ENCODE peak calls at places on chromosomes 11 and 22, in ten cellular contexts. Y, N, V, A, M, C, Q, D, K and J are unnamed samples.

GRCh38 chr22:20671409-20672081 is 102.4 kb upstream of the SERPIND1 start:
- DNase-seq in M (no peak), V (no peak), D (no peak), C (no peak), N (no peak), A (no peak), Y (no peak), Q (no peak), K (no peak), J (no peak)

GRCh38 chr11:13896175-13896989 is 66.1 kb upstream of the SPON1 start:
- DNase-seq in V (no peak), D (peak), K (no peak), Q (no peak), N (no peak), M (no peak), A (no peak), C (no peak), Y (no peak), J (no peak)

GRCh38 chr11:100730266-100730665 is 43.2 kb downstream of the ARHGAP42 start:
- DNase-seq in M (no peak), N (no peak), A (no peak), C (no peak), Q (peak), K (no peak), Y (no peak), V (no peak), D (no peak), J (no peak)

GRCh38 chr11:132925825-132926469 is 606.4 kb downstream of the OPCML start:
- DNase-seq in D (no peak), C (no peak), Q (no peak), A (no peak), V (no peak), N (no peak), Y (no peak), K (no peak), M (no peak), J (no peak)

GRCh38 chr22:25636323-25636722 is 71.8 kb downstream of the GRK3 start:
- DNase-seq in D (no peak), V (no peak), N (no peak), K (no peak), M (no peak), A (no peak), Y (no peak), C (no peak), Q (no peak), J (no peak)

GRCh38 chr22:46102752-46103151 is 47.6 kb upstream of the PPARA start:
- DNase-seq in A (no peak), D (no peak), M (no peak), N (no peak), Q (peak), V (no peak), K (no peak), Y (no peak), C (no peak), J (no peak)

GRCh38 chr11:2825261-2825885 is 60.2 kb downstream of the CDKN1C start:
- DNase-seq in D (no peak), Y (no peak), M (no peak), C (peak), A (peak), N (peak), Q (peak), V (no peak), K (no peak), J (peak)

GRCh38 chr22:41540006-41540315 is 4.3 kb downstream of the POLR3H start:
- DNase-seq in A (no peak), M (no peak), K (no peak), C (no peak), Q (no peak), Y (no peak), D (no peak), N (no peak), V (no peak), J (no peak)

GRCh38 chr11:115939726-115940421 is 435.7 kb upstream of the CADM1 start:
- DNase-seq in Y (no peak), Q (no peak), N (no peak), C (no peak), M (no peak), V (no peak), D (no peak), A (no peak), K (no peak), J (peak)

GRCh38 chr11:12524865-12525264 is 147.5 kb downstream of the PARVA start:
- DNase-seq in M (no peak), K (no peak), A (peak), V (no peak), Q (no peak), N (no peak), Y (no peak), D (no peak), C (no peak), J (no peak)

GRCh38 chr11:23554002-23554401 is 693.7 kb upstream of the CCDC179 start:
- DNase-seq in Q (no peak), M (no peak), A (no peak), N (no peak), C (no peak), D (no peak), Y (no peak), V (no peak), K (no peak), J (no peak)

GRCh38 chr11:8964324-8965320 is at the start of gene TMEM9B:
- DNase-seq in N (peak), D (peak), C (peak), Q (peak), Y (peak), M (peak), V (peak), A (peak), K (peak), J (peak)

GRCh38 chr11:44387415-44387814 is 77.5 kb upstream of the ALX4 start:
- DNase-seq in A (no peak), C (no peak), D (no peak), Y (no peak), M (no peak), N (no peak), Q (no peak), V (no peak), K (no peak), J (no peak)

GRCh38 chr11:45083544-45084087 is 62.8 kb upstream of the PRDM11 start:
- DNase-seq in N (no peak), D (no peak), A (no peak), V (no peak), Y (no peak), K (peak), C (no peak), M (no peak), Q (no peak), J (peak)

GRCh38 chr11:112882494-112883381 is 78.5 kb upstream of the NCAM1 start:
- DNase-seq in V (no peak), A (no peak), Q (no peak), M (no peak), D (no peak), N (no peak), K (no peak), C (no peak), Y (no peak), J (no peak)

GRCh38 chr11:30481385-30481784 is 104.8 kb downstream of the MPPED2 start:
- DNase-seq in Y (no peak), D (no peak), C (no peak), V (no peak), Q (no peak), K (no peak), M (no peak), N (no peak), A (no peak), J (no peak)

GRCh38 chr22:24728790-24729637 is 45.5 kb downstream of the PIWIL3 start:
- DNase-seq in N (peak), Q (no peak), D (no peak), C (no peak), V (peak), M (no peak), A (no peak), Y (no peak), K (no peak), J (no peak)

GRCh38 chr11:119168471-119169271 is at the start of gene NLRX1:
- DNase-seq in D (peak), Q (peak), Y (peak), K (peak), V (peak), M (peak), N (peak), A (peak), C (peak), J (peak)

GRCh38 chr11:12329797-12330196 is 47.6 kb upstream of the PARVA start:
- DNase-seq in Y (no peak), V (no peak), A (no peak), N (no peak), Q (peak), K (no peak), M (no peak), D (no peak), C (no peak), J (no peak)

GRCh38 chr11:128467610-128468041 is 119.7 kb downstream of the ETS1 start:
- DNase-seq in Y (no peak), M (no peak), N (peak), A (peak), C (peak), K (no peak), Q (peak), V (no peak), D (peak), J (no peak)

GRCh38 chr22:36966851-36967535 is 52.3 kb downstream of the TST start:
- DNase-seq in K (no peak), M (no peak), A (no peak), V (no peak), Q (peak), Y (no peak), C (no peak), D (no peak), N (no peak), J (no peak)

GRCh38 chr22:44179196-44179988 is 1.3 kb upstream of the PARVG start:
- DNase-seq in N (no peak), V (no peak), D (no peak), C (no peak), A (no peak), K (no peak), Q (no peak), Y (no peak), M (no peak), J (no peak)

GRCh38 chr11:34358258-34358665 is 452 bp upstream of the ABTB2 start:
- DNase-seq in Y (no peak), Q (peak), N (peak), K (no peak), D (peak), C (peak), V (peak), A (peak), M (no peak), J (no peak)

GRCh38 chr11:12552677-12553076 is 121.5 kb upstream of the TEAD1 start:
- DNase-seq in A (peak), C (no peak), Y (no peak), N (peak), M (no peak), Q (peak), K (no peak), D (no peak), V (no peak), J (no peak)

GRCh38 chr11:75140269-75141138 is 10.4 kb upstream of the SLCO2B1 start:
- DNase-seq in C (no peak), Y (peak), A (no peak), N (peak), D (peak), V (peak), K (peak), Q (peak), M (peak), J (peak)

GRCh38 chr11:5631969-5632635 is 7.3 kb downstream of the TRIM34 start:
- DNase-seq in A (no peak), V (no peak), C (no peak), Y (no peak), K (no peak), D (no peak), N (no peak), Q (no peak), M (peak), J (no peak)

GRCh38 chr11:65873280-65874156 is 918 bp upstream of the EFEMP2 start:
- DNase-seq in A (peak), V (peak), D (peak), Y (peak), K (peak), M (peak), Q (peak), N (peak), C (peak), J (peak)

GRCh38 chr22:23697031-23697970 is 6.5 kb downstream of the RGL4 start:
- DNase-seq in N (no peak), Y (no peak), D (no peak), M (no peak), K (no peak), C (no peak), V (no peak), A (no peak), Q (no peak), J (no peak)

GRCh38 chr11:110951041-110951440 is 238.8 kb upstream of the ARHGAP20 start:
- DNase-seq in M (no peak), D (no peak), N (no peak), Q (no peak), K (no peak), Y (no peak), V (no peak), A (no peak), C (no peak), J (no peak)

GRCh38 chr11:68843703-68844312 is 2.1 kb upstream of the CPT1A start:
- DNase-seq in C (no peak), A (peak), M (peak), Q (no peak), D (peak), V (no peak), Y (peak), K (peak), N (peak), J (peak)

GRCh38 chr11:35629914-35630313 is 11.7 kb downstream of the FJX1 start:
- DNase-seq in A (no peak), M (no peak), N (peak), V (no peak), K (no peak), C (no peak), D (peak), Y (no peak), Q (peak), J (no peak)

GRCh38 chr11:97454988-97455387 is 1065.2 kb downstream of the JRKL start:
- DNase-seq in K (no peak), V (no peak), A (no peak), D (peak), N (peak), Y (no peak), Q (peak), M (no peak), C (no peak), J (no peak)

GRCh38 chr22:47693606-47694005 is 931.2 kb downstream of the TBC1D22A start:
- DNase-seq in C (no peak), V (no peak), D (no peak), N (no peak), Y (no peak), K (no peak), A (no peak), M (no peak), Q (no peak), J (no peak)

GRCh38 chr11:46659908-46660307 is 40.5 kb downstream of the ARHGAP1 start:
- DNase-seq in V (no peak), A (peak), Y (no peak), M (no peak), N (peak), D (no peak), K (no peak), Q (peak), C (no peak), J (no peak)

GRCh38 chr22:46622081-46622521 is 1.9 kb downstream of the GRAMD4 start:
- DNase-seq in M (no peak), C (no peak), Q (no peak), K (peak), A (peak), Y (no peak), D (no peak), N (no peak), V (peak), J (no peak)

GRCh38 chr11:95074806-95075563 is 8.3 kb downstream of the SRSF8 start:
- DNase-seq in V (peak), K (no peak), Y (no peak), A (no peak), Q (no peak), D (peak), N (no peak), C (no peak), M (no peak), J (no peak)